ENCODE peak calls at places on chromosomes 2 and 18, in seven cellular contexts. L is prostate gland, O is right lobe of liver, G is body of pancreas, I is A549, W is tibial nerve, T is stomach. C is an unnamed sample.

GRCh38 chr2:88177556-88177955 is 7.4 kb downstream of the THNSL2 start:
- DNase-seq in L (no peak), O (no peak), G (no peak), I (no peak), W (no peak), T (no peak), C (no peak)

GRCh38 chr2:240433973-240434727 is 1.3 kb upstream of the GPC1 start:
- DNase-seq in L (peak; percentile 78), O (peak; percentile 22), G (peak; percentile 18), I (peak; percentile 83), W (no peak), T (no peak), C (peak; percentile 78)

GRCh38 chr2:23599691-23600090 is 214.7 kb downstream of the KLHL29 start:
- DNase-seq in L (no peak), O (no peak), G (no peak), I (no peak), W (no peak), T (no peak), C (no peak)

GRCh38 chr18:8616026-8616401 is 6.8 kb downstream of the RAB12 start:
- DNase-seq in L (no peak), O (no peak), G (no peak), I (no peak), W (no peak), T (no peak), C (no peak)

GRCh38 chr2:62787381-62787780 is 81.9 kb downstream of the EHBP1 start:
- DNase-seq in L (no peak), O (no peak), G (no peak), I (no peak), W (no peak), T (no peak), C (no peak)

GRCh38 chr18:13872932-13873331 is 42.4 kb downstream of the MC2R start:
- DNase-seq in L (no peak), O (no peak), G (no peak), I (no peak), W (no peak), T (no peak), C (no peak)

GRCh38 chr2:147636238-147636887 is 208.5 kb upstream of the ACVR2A start:
- DNase-seq in L (no peak), O (no peak), G (no peak), I (no peak), W (peak; percentile 17), T (no peak), C (no peak)

GRCh38 chr18:66219817-66220216 is 384.1 kb downstream of the CDH19 start:
- DNase-seq in L (no peak), O (no peak), G (no peak), I (no peak), W (no peak), T (no peak), C (no peak)

GRCh38 chr2:128498086-128498485 is 179.4 kb upstream of the HS6ST1 start:
- DNase-seq in L (no peak), O (no peak), G (no peak), I (no peak), W (no peak), T (peak; percentile 16), C (no peak)

GRCh38 chr2:99984781-99985525 is 157.4 kb downstream of the AFF3 start:
- DNase-seq in L (no peak), O (no peak), G (no peak), I (no peak), W (no peak), T (no peak), C (no peak)

GRCh38 chr2:81583311-81584108 is 1279.0 kb upstream of the LRRTM1 start:
- DNase-seq in L (no peak), O (no peak), G (no peak), I (no peak), W (no peak), T (no peak), C (no peak)

GRCh38 chr2:226295123-226295522 is 504.5 kb downstream of the IRS1 start:
- DNase-seq in L (no peak), O (no peak), G (no peak), I (no peak), W (no peak), T (no peak), C (no peak)

GRCh38 chr2:74146929-74147728 is 583 bp downstream of the BOLA3 start:
- DNase-seq in L (no peak), O (no peak), G (no peak), I (peak; percentile 28), W (no peak), T (no peak), C (no peak)

GRCh38 chr2:205934443-205934842 is 151.5 kb downstream of the INO80D start:
- DNase-seq in L (no peak), O (no peak), G (no peak), I (peak; percentile 31), W (no peak), T (no peak), C (no peak)

GRCh38 chr18:79778291-79778791 is 19.4 kb upstream of the KCNG2 start:
- DNase-seq in L (no peak), O (no peak), G (no peak), I (no peak), W (no peak), T (no peak), C (no peak)

GRCh38 chr2:113157897-113158753 is 15.6 kb upstream of the PSD4 start:
- DNase-seq in L (no peak), O (no peak), G (no peak), I (no peak), W (no peak), T (no peak), C (no peak)

GRCh38 chr18:62841405-62841804 is 126.1 kb downstream of the PHLPP1 start:
- DNase-seq in L (no peak), O (no peak), G (peak; percentile 49), I (no peak), W (no peak), T (no peak), C (no peak)

GRCh38 chr2:158667969-158668368 is 127.1 kb upstream of the DAPL1 start:
- DNase-seq in L (no peak), O (no peak), G (no peak), I (no peak), W (no peak), T (no peak), C (no peak)

GRCh38 chr2:234292205-234292954 is 204.5 kb downstream of the ARL4C start:
- DNase-seq in L (no peak), O (no peak), G (no peak), I (no peak), W (no peak), T (no peak), C (no peak)

GRCh38 chr2:237501892-237502513 is 15.0 kb downstream of the MLPH start:
- DNase-seq in L (no peak), O (no peak), G (no peak), I (no peak), W (no peak), T (no peak), C (no peak)

GRCh38 chr2:33433279-33434235 is 42.9 kb upstream of the RASGRP3 start:
- DNase-seq in L (no peak), O (no peak), G (no peak), I (no peak), W (peak; percentile 71), T (no peak), C (no peak)

GRCh38 chr2:41922177-41922576 is 125.6 kb upstream of the PKDCC start:
- DNase-seq in L (no peak), O (no peak), G (no peak), I (peak; percentile 59), W (peak; percentile 57), T (no peak), C (no peak)

GRCh38 chr2:119180891-119181290 is 22.3 kb upstream of the C1QL2 start:
- DNase-seq in L (no peak), O (no peak), G (no peak), I (no peak), W (no peak), T (no peak), C (no peak)

GRCh38 chr2:177296047-177296446 is 31.5 kb upstream of the NFE2L2 start:
- DNase-seq in L (no peak), O (no peak), G (no peak), I (peak; percentile 22), W (no peak), T (no peak), C (no peak)

GRCh38 chr2:8546319-8547283 is 135.3 kb upstream of the ID2 start:
- DNase-seq in L (no peak), O (no peak), G (no peak), I (no peak), W (no peak), T (peak; percentile 18), C (no peak)

GRCh38 chr2:148282201-148282600 is 261.3 kb downstream of the MBD5 start:
- DNase-seq in L (no peak), O (no peak), G (no peak), I (no peak), W (no peak), T (no peak), C (no peak)

GRCh38 chr18:49784427-49785185 is 28.7 kb downstream of the ACAA2 start:
- DNase-seq in L (no peak), O (no peak), G (no peak), I (no peak), W (no peak), T (no peak), C (no peak)
- H3K4me3 ChIP-seq in L (no peak overlapping the region), O (no peak overlapping the region), G (no peak overlapping the region), I (no peak overlapping the region), W (no peak overlapping the region), T (no peak overlapping the region), C (no peak overlapping the region)

DNA sequence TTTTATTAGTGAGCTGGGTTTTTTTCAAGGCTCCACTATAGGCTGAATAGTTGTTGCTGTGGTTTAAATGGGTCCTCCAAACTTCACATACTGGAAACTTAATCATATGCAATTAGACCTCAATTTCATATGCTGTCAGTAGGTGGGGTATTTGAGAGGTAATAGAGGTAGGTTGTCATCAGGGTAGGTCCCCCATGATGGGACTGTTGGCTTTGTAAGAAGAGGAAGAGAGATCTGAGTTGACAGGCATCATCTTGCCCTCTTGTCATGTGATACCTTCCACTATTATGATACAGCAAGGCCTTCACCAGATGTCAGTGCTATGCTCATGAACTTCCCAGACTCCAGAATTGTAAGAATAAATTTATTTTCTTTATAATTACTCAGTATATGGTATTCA is 819.4 kb downstream of the LRP1B start:
- DNase-seq in L (no peak), O (no peak), G (no peak), I (no peak), W (no peak), T (no peak), C (no peak)
- TF ChIP-seq CTCF in L (no peak), O (no peak), G (no peak), I (no peak), W (no peak), T (no peak), C (no peak)

GRCh38 chr2:209495855-209496585 is 72.2 kb downstream of the MAP2 start:
- DNase-seq in L (no peak), O (no peak), G (peak; percentile 63), I (peak; percentile 60), W (no peak), T (peak; percentile 44), C (no peak)
- TF ChIP-seq POLR2A in L (no peak), O (no peak), G (no peak), I (no peak), W (no peak), T (no peak), C (no peak)

GRCh38 chr2:45962522-45962921 is 311.0 kb downstream of the PRKCE start:
- DNase-seq in L (no peak), O (peak; percentile 82), G (peak; percentile 77), I (no peak), W (no peak), T (peak; percentile 33), C (no peak)
- H3K4me3 ChIP-seq in L (no peak overlapping the region), O (no peak overlapping the region), G (no peak overlapping the region), I (no peak overlapping the region), W (no peak overlapping the region), T (no peak overlapping the region), C (no peak overlapping the region)

GRCh38 chr2:18219676-18220075 is 340.8 kb downstream of the RDH14 start:
- DNase-seq in L (no peak), O (no peak), G (no peak), I (no peak), W (no peak), T (no peak), C (no peak)
- TF ChIP-seq CTCF in L (no peak), O (peak; percentile 14), G (no peak), I (no peak), W (no peak), T (no peak), C (no peak)